ENCODE peak calls at places on chromosome 5, in four cellular contexts. L is cardiac septum, D is putamen, G is AG08395. Y is an unnamed sample.

GRCh38 chr5:174454464-174454863 is 269.9 kb upstream of the MSX2 start:
- DNase-seq in L (no peak), D (no peak), G (no peak), Y (no peak)

GRCh38 chr5:121870489-121870888 is 18.8 kb downstream of the FTMT start:
- DNase-seq in L (no peak), D (no peak), G (no peak), Y (peak; percentile 23)

GRCh38 chr5:179120421-179120861 is 60.3 kb downstream of the ZNF354C start:
- DNase-seq in L (peak; percentile 59), D (no peak), G (no peak), Y (no peak)

GRCh38 chr5:156137482-156137881 is 189.5 kb upstream of the SGCD start:
- DNase-seq in L (no peak), D (no peak), G (peak; percentile 65), Y (no peak)

GRCh38 chr5:150598821-150599273 is 41.6 kb upstream of the SYNPO start:
- DNase-seq in L (no peak), D (no peak), G (no peak), Y (no peak)

GRCh38 chr5:137491121-137491520 is 8.0 kb downstream of the SPOCK1 start:
- DNase-seq in L (no peak), D (no peak), G (no peak), Y (no peak)

GRCh38 chr5:66757219-66757833 is 161.1 kb downstream of the MAST4 start:
- DNase-seq in L (no peak), D (peak; percentile 18), G (peak; percentile 48), Y (peak; percentile 66)

GRCh38 chr5:159313197-159313596 is 17.1 kb downstream of the IL12B start:
- DNase-seq in L (no peak), D (no peak), G (no peak), Y (no peak)

GRCh38 chr5:64074533-64074932 is 91.1 kb upstream of the RNF180 start:
- DNase-seq in L (no peak), D (no peak), G (peak; percentile 7), Y (peak; percentile 24)

GRCh38 chr5:3252235-3252634 is 343.4 kb upstream of the IRX1 start:
- DNase-seq in L (no peak), D (no peak), G (no peak), Y (no peak)

GRCh38 chr5:34667705-34668104 is 11.6 kb downstream of the RAI14 start:
- DNase-seq in L (no peak), D (no peak), G (no peak), Y (no peak)

GRCh38 chr5:1749346-1750124 is 50.1 kb downstream of the MRPL36 start:
- DNase-seq in L (peak; percentile 44), D (no peak), G (no peak), Y (no peak)

GRCh38 chr5:125295405-125295872 is 549.0 kb upstream of the ZNF608 start:
- DNase-seq in L (no peak), D (no peak), G (no peak), Y (no peak)

GRCh38 chr5:167998148-167998767 is 293.2 kb upstream of the WWC1 start:
- DNase-seq in L (no peak), D (no peak), G (peak; percentile 23), Y (no peak)

GRCh38 chr5:173474881-173475287 is 141.6 kb downstream of the BOD1 start:
- DNase-seq in L (no peak), D (no peak), G (peak; percentile 71), Y (no peak)

GRCh38 chr5:40775085-40775845 is 19.5 kb upstream of the TTC33 start:
- DNase-seq in L (no peak), D (no peak), G (no peak), Y (no peak)

GRCh38 chr5:114325552-114325951 is 36.3 kb upstream of the KCNN2 start:
- DNase-seq in L (no peak), D (no peak), G (no peak), Y (no peak)

GRCh38 chr5:68376931-68377330 is 161.4 kb downstream of the PIK3R1 start:
- DNase-seq in L (no peak), D (no peak), G (no peak), Y (no peak)

GRCh38 chr5:83475540-83476469 is 4.3 kb downstream of the VCAN start:
- DNase-seq in L (no peak), D (no peak), G (peak; percentile 75), Y (no peak)

GRCh38 chr5:158648631-158649030 is 451.1 kb downstream of the EBF1 start:
- DNase-seq in L (no peak), D (no peak), G (peak; percentile 37), Y (no peak)

GRCh38 chr5:58828145-58828544 is 245.3 kb downstream of the RAB3C start:
- DNase-seq in L (no peak), D (no peak), G (no peak), Y (no peak)

Y was measured in Ammon's horn.